ENCODE peak calls at places on chromosomes 1 and 21, in nine cellular contexts. T is ovary, C is heart left ventricle, N is H1, K is tibial nerve, D is prostate gland, E is A549, V is uterus, W is adrenal gland. Y is an unnamed sample. For H3K9me3, the result is how much of the 10 kb centered on the place peaks cover.

GRCh38 chr1:164101802-164102201 is 457.2 kb upstream of the PBX1 start:
- DNase-seq in N (no peak), T (no peak), C (no peak), V (no peak), D (no peak), K (no peak), E (no peak), W (no peak), Y (no peak)

GRCh38 chr1:234862944-234863515 is 253.1 kb upstream of the IRF2BP2 start:
- DNase-seq in C (peak), D (peak), E (no peak), K (peak), N (no peak), T (peak), V (peak), W (peak), Y (peak)

GRCh38 chr1:201461783-201462441 is 7.1 kb downstream of the PHLDA3 start:
- DNase-seq in C (peak), E (peak), V (peak), T (peak), D (peak), W (peak), N (no peak), K (peak), Y (peak)

GRCh38 chr21:30349572-30349971 is 1.2 kb upstream of the KRTAP23-1 start:
- DNase-seq in C (no peak), V (no peak), K (no peak), E (no peak), T (no peak), D (no peak), N (no peak), W (no peak), Y (no peak)

GRCh38 chr1:21239181-21239580 is 51.1 kb downstream of the ECE1 start:
- DNase-seq in T (no peak), W (no peak), V (no peak), K (no peak), D (no peak), N (no peak), C (no peak), E (no peak), Y (no peak)

GRCh38 chr1:203628185-203628996 is 1.8 kb downstream of the ATP2B4 start:
- DNase-seq in N (peak), T (peak), C (peak), E (no peak), V (peak), D (no peak), K (peak), W (peak), Y (peak)

GRCh38 chr1:245715291-245715701 is 560.5 kb downstream of the KIF26B start:
- DNase-seq in T (no peak), N (no peak), D (no peak), W (no peak), K (no peak), E (no peak), V (no peak), C (no peak), Y (no peak)

GRCh38 chr1:14877224-14877623 is 276.3 kb upstream of the TMEM51 start:
- DNase-seq in V (no peak), E (no peak), C (no peak), D (no peak), N (no peak), W (no peak), T (no peak), K (no peak), Y (no peak)

GRCh38 chr1:24957016-24957807 is 27.1 kb upstream of the RUNX3 start:
- DNase-seq in E (no peak), K (no peak), N (no peak), W (no peak), C (no peak), D (no peak), T (no peak), V (no peak), Y (no peak)

GRCh38 chr21:33133912-33134311 is 64.0 kb downstream of the OLIG1 start:
- DNase-seq in D (no peak), W (no peak), K (no peak), E (no peak), N (no peak), V (no peak), C (no peak), T (no peak), Y (no peak)

GRCh38 chr21:45319461-45320211 is 31.9 kb upstream of the POFUT2 start:
- DNase-seq in T (peak), W (peak), V (no peak), N (no peak), C (peak), D (no peak), K (no peak), E (no peak), Y (no peak)

GRCh38 chr1:153796786-153797659 is 21.8 kb downstream of the SLC27A3 start:
- DNase-seq in T (peak), C (no peak), D (peak), E (peak), N (peak), W (peak), K (peak), V (peak), Y (peak)

GRCh38 chr1:53392460-53392859 is 64.6 kb upstream of the LRP8 start:
- DNase-seq in E (no peak), C (no peak), W (no peak), T (no peak), K (no peak), V (no peak), D (no peak), N (no peak), Y (no peak)

GRCh38 chr21:31052489-31053142 is 14.3 kb upstream of the KRTAP19-8 start:
- DNase-seq in N (no peak), W (no peak), V (no peak), E (no peak), K (no peak), C (no peak), T (no peak), D (no peak), Y (no peak)

GRCh38 chr1:18199462-18199861 is 91.9 kb downstream of the IGSF21 start:
- DNase-seq in D (no peak), T (no peak), K (no peak), E (no peak), C (no peak), N (no peak), V (no peak), W (no peak), Y (no peak)

GRCh38 chr1:76110662-76111061 is 36.1 kb downstream of the ST6GALNAC3 start:
- DNase-seq in C (no peak), D (no peak), V (no peak), T (no peak), E (no peak), N (no peak), K (no peak), W (no peak), Y (no peak)

GRCh38 chr1:209647212-209647611 is 5.0 kb downstream of the LAMB3 start:
- DNase-seq in D (no peak), N (no peak), T (no peak), E (no peak), K (no peak), C (no peak), V (no peak), W (no peak), Y (no peak)

GRCh38 chr1:50328552-50328951 is 94.7 kb downstream of the DMRTA2 start:
- DNase-seq in E (no peak), C (no peak), D (no peak), V (no peak), K (no peak), W (no peak), T (no peak), N (no peak), Y (no peak)

GRCh38 chr21:38413958-38414506 is 84.2 kb downstream of the ERG start:
- DNase-seq in N (no peak), T (no peak), E (no peak), D (no peak), C (no peak), V (no peak), W (no peak), K (no peak), Y (no peak)

GRCh38 chr21:44063151-44063912 is 43.9 kb upstream of the PWP2 start:
- DNase-seq in T (no peak), W (no peak), K (no peak), E (no peak), V (no peak), N (no peak), C (no peak), D (no peak), Y (no peak)

GRCh38 chr1:200316148-200316803 is 93.6 kb downstream of the ZNF281 start:
- DNase-seq in V (no peak), C (no peak), W (no peak), K (no peak), D (no peak), E (no peak), N (no peak), T (no peak), Y (no peak)
- H3K27ac ChIP-seq in V (no peak), C (no peak), W (no peak), K (no peak), D (no peak), E (peak), N (no peak), T (no peak), Y (no peak)

GRCh38 chr1:151907363-151908139 is 1.8 kb downstream of the THEM4 start:
- DNase-seq in W (no peak), V (no peak), C (no peak), T (no peak), N (no peak), E (no peak), D (no peak), K (no peak), Y (no peak)
- H3K9me3 ChIP-seq in W (under half), V (under half), C (under half), T (under half), N (under half), E (under half), D (under half), K (under half), Y (under half)

DNA sequence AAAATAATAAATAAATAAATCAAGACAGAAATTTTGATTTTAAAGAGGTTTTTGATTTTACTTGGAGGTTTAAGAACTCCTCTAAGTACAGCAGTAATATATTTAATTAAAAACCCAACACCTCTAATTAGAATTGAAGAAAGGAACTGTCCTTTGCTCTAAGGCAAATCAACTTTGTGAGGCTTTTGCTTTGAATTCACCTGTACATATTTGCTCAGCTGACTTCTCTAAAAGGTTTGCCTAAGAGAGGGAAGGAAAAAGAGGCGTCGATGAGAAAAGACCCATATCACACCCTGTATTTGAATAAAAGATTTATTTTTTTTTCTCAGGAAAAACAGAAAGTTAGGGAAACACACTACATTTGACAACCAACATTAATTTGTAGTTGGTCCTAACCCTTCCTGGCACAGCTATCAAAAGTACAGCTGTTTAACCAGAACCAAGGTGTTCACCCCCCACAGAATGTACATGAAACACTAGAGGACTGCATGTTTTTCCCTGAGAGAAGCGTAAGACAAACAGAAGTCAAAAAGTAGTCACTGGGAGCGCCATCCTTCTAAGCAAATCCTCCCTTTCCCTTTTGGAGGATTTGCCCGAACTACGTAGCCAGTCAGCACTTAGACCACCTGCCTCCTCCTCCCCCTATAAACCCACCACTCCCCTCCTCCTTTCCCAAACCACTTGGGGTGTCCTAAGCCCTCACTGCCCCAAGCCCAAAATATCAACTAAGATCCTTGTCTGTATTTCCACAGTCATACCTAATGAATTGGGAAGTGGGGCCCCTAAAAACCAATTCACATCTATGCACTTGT is 4.9 kb downstream of the MCL1 start:
- DNase-seq in K (no peak), N (no peak), W (no peak), C (no peak), V (no peak), T (no peak), E (no peak), D (no peak), Y (peak)
- TF ChIP-seq POLR2A in K (no peak), N (peak), W (peak), C (no peak), V (no peak), T (no peak), E (no peak), D (no peak), Y (no peak)

DNA sequence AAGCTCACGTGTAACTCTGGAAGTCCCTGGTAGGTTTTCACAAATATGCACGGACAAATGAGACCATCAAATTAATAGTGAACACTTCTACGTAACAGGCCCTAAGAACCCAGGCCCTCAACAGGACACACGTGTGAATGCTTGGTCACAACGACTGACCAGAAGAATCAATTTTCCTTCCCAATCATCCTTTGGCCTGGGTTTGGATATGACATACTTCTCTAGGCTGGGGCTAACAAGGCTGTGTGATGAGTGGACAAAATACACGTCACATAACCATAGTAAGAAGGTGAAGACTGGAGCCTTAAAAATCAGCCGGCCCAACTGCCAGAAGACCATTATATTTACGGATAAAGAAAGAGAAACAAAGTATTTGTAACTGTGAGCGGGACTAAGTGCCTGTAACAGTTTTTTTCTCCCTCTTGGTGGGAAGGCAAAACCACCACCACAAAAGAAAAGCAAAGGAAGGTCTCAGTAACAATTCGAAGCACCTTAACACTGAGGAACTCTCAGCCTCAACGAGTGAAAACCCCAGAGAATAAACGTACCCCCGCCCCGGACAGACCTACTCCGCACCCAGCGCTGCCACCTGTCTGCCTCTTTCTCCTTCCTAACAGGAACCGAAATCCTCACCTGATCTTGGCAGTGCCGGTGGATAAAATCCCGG is 450 bp downstream of the SDE2 start:
- DNase-seq in E (peak), C (no peak), V (no peak), K (no peak), W (peak), D (no peak), T (no peak), N (no peak), Y (no peak)
- H3K27ac ChIP-seq in E (peak), C (peak), V (peak), K (peak), W (peak), D (peak), T (peak), N (peak), Y (peak)